ENCODE peak calls at places on chromosomes 4 and X, in ten cellular contexts. H is uterus, B is tibial nerve, I is right cardiac atrium, A is tibial artery, T is left lung, Q is left ventricle myocardium inferior, E is lower lobe of right lung, M is kidney, W is pancreas. X is an unnamed sample.
A peak's percentile ranks its signal among the peaks of the same experiment; 100 is the strongest.

GRCh38 chr4:73735231-73735630 is 5.1 kb upstream of the CXCL8 start:
- DNase-seq in H (no peak), B (no peak), I (no peak), A (no peak), T (no peak), Q (no peak), E (no peak), M (no peak), W (no peak), X (peak; percentile 36)

GRCh38 chr4:95142877-95143412 is 385.2 kb downstream of the BMPR1B start:
- DNase-seq in H (no peak), B (no peak), I (no peak), A (no peak), T (no peak), Q (no peak), E (no peak), M (no peak), W (no peak), X (no peak)

GRCh38 chrX:47143894-47144625 is 442 bp downstream of the NDUFB11 start:
- DNase-seq in H (peak; percentile 40), B (no peak), I (peak; percentile 72), A (no peak), T (no peak), Q (no peak), E (peak; percentile 51), M (peak; percentile 48), W (peak; percentile 27), X (peak; percentile 2)

GRCh38 chr4:112284166-112284565 is 1.5 kb downstream of the TIFA start:
- DNase-seq in H (no peak), B (no peak), I (no peak), A (no peak), T (no peak), Q (no peak), E (no peak), M (no peak), W (no peak), X (no peak)

GRCh38 chr4:6200922-6201362 is 593 bp upstream of the JAKMIP1 start:
- DNase-seq in H (no peak), B (no peak), I (no peak), A (peak; percentile 9), T (no peak), Q (no peak), E (no peak), M (peak; percentile 80), W (no peak), X (no peak)

GRCh38 chr4:152729466-152729865 is 49.7 kb upstream of the TMEM154 start:
- DNase-seq in H (no peak), B (no peak), I (no peak), A (no peak), T (no peak), Q (no peak), E (no peak), M (no peak), W (no peak), X (no peak)

GRCh38 chrX:45322820-45323219 is 122.1 kb upstream of the DIPK2B start:
- DNase-seq in H (no peak), B (no peak), I (no peak), A (no peak), T (no peak), Q (no peak), E (no peak), M (no peak), W (no peak), X (no peak)

GRCh38 chr4:187602339-187603092 is 393.1 kb upstream of the ZFP42 start:
- DNase-seq in H (no peak), B (no peak), I (no peak), A (no peak), T (no peak), Q (no peak), E (no peak), M (no peak), W (no peak), X (peak; percentile 45)

GRCh38 chr4:181202249-181202648 is 1041.0 kb upstream of the TENM3 start:
- DNase-seq in H (no peak), B (no peak), I (no peak), A (no peak), T (no peak), Q (no peak), E (no peak), M (no peak), W (no peak), X (no peak)

GRCh38 chr4:72286185-72286584 is 254.4 kb downstream of the NPFFR2 start:
- DNase-seq in H (no peak), B (no peak), I (no peak), A (no peak), T (no peak), Q (no peak), E (no peak), M (no peak), W (no peak), X (no peak)

GRCh38 chr4:15012017-15012788 is 9.9 kb downstream of the CPEB2 start:
- DNase-seq in H (no peak), B (no peak), I (no peak), A (no peak), T (no peak), Q (no peak), E (no peak), M (no peak), W (no peak), X (no peak)
- H3K4me1 ChIP-seq in H (no peaks in the 10 kb centered on the region), B (peaks cover 76% of the 10 kb centered on the region), I (peaks cover 3% of the 10 kb centered on the region), A (peaks cover 100% of the 10 kb centered on the region), T (peaks cover 21% of the 10 kb centered on the region), Q (peaks cover 86% of the 10 kb centered on the region), E (peaks cover 41% of the 10 kb centered on the region), M (peaks cover 28% of the 10 kb centered on the region), W (peaks cover 13% of the 10 kb centered on the region), X (no peaks in the 10 kb centered on the region)

DNA sequence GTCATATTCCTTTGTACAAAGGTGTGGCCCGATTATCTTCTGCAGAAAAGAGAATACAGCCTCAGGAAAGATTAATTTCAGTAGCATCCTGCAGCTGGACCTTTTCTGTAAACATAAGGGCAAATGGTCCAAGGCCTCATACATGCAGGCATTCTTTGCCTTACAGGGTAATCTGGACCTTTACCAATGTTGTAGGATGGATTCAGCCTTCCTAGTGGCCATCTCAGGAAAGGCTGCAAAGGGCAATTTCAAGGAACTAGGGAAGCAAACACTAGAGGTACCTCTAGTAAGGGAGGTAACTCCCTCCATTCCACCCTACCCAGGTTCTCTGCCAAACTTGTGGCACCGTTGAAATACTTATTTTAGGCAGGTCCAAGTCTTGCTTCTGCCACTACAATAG is 43.0 kb downstream of the UGT2B28 start:
- DNase-seq in H (no peak), B (no peak), I (no peak), A (no peak), T (no peak), Q (no peak), E (no peak), M (no peak), W (no peak), X (no peak)
- H3K27ac ChIP-seq in H (no peak overlapping the region), B (no peak overlapping the region), I (no peak overlapping the region), A (no peak overlapping the region), T (no peak overlapping the region), Q (no peak overlapping the region), E (no peak overlapping the region), M (no peak overlapping the region), W (no peak overlapping the region), X (no peak overlapping the region)

GRCh38 chr4:182552948-182553347 is 309.7 kb downstream of the TENM3 start:
- DNase-seq in H (no peak), B (no peak), I (no peak), A (no peak), T (no peak), Q (no peak), E (no peak), M (no peak), W (no peak), X (no peak)

GRCh38 chr4:182554736-182555135 is 311.5 kb downstream of the TENM3 start:
- DNase-seq in H (no peak), B (no peak), I (no peak), A (no peak), T (no peak), Q (no peak), E (no peak), M (no peak), W (no peak), X (peak; percentile 57)

GRCh38 chr4:182560358-182560757 is 317.2 kb downstream of the TENM3 start:
- DNase-seq in H (no peak), B (no peak), I (no peak), A (no peak), T (no peak), Q (no peak), E (no peak), M (no peak), W (no peak), X (peak; percentile 90)

GRCh38 chr4:182556576-182556975 is 313.4 kb downstream of the TENM3 start:
- DNase-seq in H (no peak), B (no peak), I (no peak), A (no peak), T (no peak), Q (no peak), E (no peak), M (no peak), W (no peak), X (peak; percentile 84)

DNA sequence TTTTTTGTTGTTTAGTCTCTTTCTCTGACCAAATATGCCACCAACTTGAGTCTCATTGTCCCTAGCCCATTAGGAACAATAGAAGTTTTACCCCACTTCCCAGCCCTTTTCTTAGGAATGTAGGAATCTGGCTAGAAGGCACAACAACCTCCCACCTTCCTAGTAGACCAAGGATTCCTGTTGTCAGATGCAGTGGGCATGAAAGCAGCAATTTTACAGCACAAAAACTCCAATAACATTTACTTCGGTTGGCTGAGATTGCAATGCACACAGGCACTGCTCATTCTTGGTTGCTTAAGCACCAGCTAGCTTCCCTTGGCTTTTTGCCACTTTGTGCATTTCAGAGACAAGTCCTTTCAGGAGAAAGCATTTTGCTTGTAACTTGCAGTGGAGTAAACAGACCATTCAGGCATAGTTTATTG is 312.8 kb downstream of the TENM3 start:
- DNase-seq in H (peak; percentile 18), B (no peak), I (no peak), A (no peak), T (no peak), Q (no peak), E (no peak), M (no peak), W (no peak), X (peak; percentile 88)
- H3K4me1 ChIP-seq in H (no peaks in the 10 kb centered on the region), B (peaks cover 26% of the 10 kb centered on the region), I (no peaks in the 10 kb centered on the region), A (peaks cover 9% of the 10 kb centered on the region), T (no peaks in the 10 kb centered on the region), Q (no peaks in the 10 kb centered on the region), E (no peaks in the 10 kb centered on the region), M (no peaks in the 10 kb centered on the region), W (no peaks in the 10 kb centered on the region), X (peaks cover 63% of the 10 kb centered on the region)

GRCh38 chr4:80141543-80141942 is 55.8 kb upstream of the PRDM8 start:
- DNase-seq in H (no peak), B (no peak), I (no peak), A (no peak), T (no peak), Q (no peak), E (no peak), M (no peak), W (no peak), X (no peak)

GRCh38 chr4:80137631-80138030 is 59.7 kb upstream of the PRDM8 start:
- DNase-seq in H (no peak), B (no peak), I (no peak), A (no peak), T (no peak), Q (no peak), E (no peak), M (no peak), W (no peak), X (no peak)

GRCh38 chr4:80138556-80139538 is 58.5 kb upstream of the PRDM8 start:
- DNase-seq in H (no peak), B (no peak), I (no peak), A (no peak), T (no peak), Q (no peak), E (no peak), M (no peak), W (no peak), X (no peak)

GRCh38 chr4:80140237-80140636 is 57.1 kb upstream of the PRDM8 start:
- DNase-seq in H (no peak), B (no peak), I (no peak), A (no peak), T (no peak), Q (no peak), E (no peak), M (no peak), W (no peak), X (no peak)

GRCh38 chr4:80139668-80140067 is 57.6 kb upstream of the PRDM8 start:
- DNase-seq in H (no peak), B (no peak), I (no peak), A (no peak), T (no peak), Q (no peak), E (no peak), M (no peak), W (no peak), X (no peak)
- H3K27ac ChIP-seq in H (no peak overlapping the region), B (no peak overlapping the region), I (no peak overlapping the region), A (no peak overlapping the region), T (peak overlapping the region; percentile 38), Q (no peak overlapping the region), E (no peak overlapping the region), M (no peak overlapping the region), W (no peak overlapping the region), X (no peak overlapping the region)